ENCODE peak calls at places on chromosomes 4 and X, in nine cellular contexts. One of them, this sample, is unnamed.
A peak's percentile ranks its signal among the peaks of the same experiment; 100 is the strongest.

GRCh38 chr4:139552908-139553307 is 3.1 kb downstream of the SETD7 start:
- DNase-seq in A549: no peak
- DNase-seq in T-helper 17 cell: no peak
- DNase-seq in activated B cell treated with CpG ODN at 0.5 μM for 24 hours: no peak
- DNase-seq in ACHN: no peak
- DNase-seq in cardiac muscle cell: no peak
- DNase-seq in mesothelial cell of epicardium: no peak
- DNase-seq in DMS153: no peak
- DNase-seq in CD4-positive, alpha-beta T cell: no peak
- DNase-seq in this sample: no peak

GRCh38 chr4:112120021-112120420 is 25.2 kb upstream of the FAM241A start:
- DNase-seq in A549: no peak
- DNase-seq in T-helper 17 cell: no peak
- DNase-seq in activated B cell treated with CpG ODN at 0.5 μM for 24 hours: no peak
- DNase-seq in ACHN: no peak
- DNase-seq in cardiac muscle cell: no peak
- DNase-seq in mesothelial cell of epicardium: no peak
- DNase-seq in DMS153: no peak
- DNase-seq in CD4-positive, alpha-beta T cell: no peak
- DNase-seq in this sample: no peak

GRCh38 chr4:77695769-77696168 is 90.1 kb downstream of the CXCL13 start:
- DNase-seq in A549: peak; percentile 50
- DNase-seq in T-helper 17 cell: no peak
- DNase-seq in activated B cell treated with CpG ODN at 0.5 μM for 24 hours: no peak
- DNase-seq in ACHN: peak; percentile 91
- DNase-seq in cardiac muscle cell: peak; percentile 95
- DNase-seq in mesothelial cell of epicardium: no peak
- DNase-seq in DMS153: no peak
- DNase-seq in CD4-positive, alpha-beta T cell: no peak
- DNase-seq in this sample: no peak

GRCh38 chrX:346034-346813 is 27.6 kb upstream of the GTPBP6 start:
- DNase-seq in A549: no peak
- DNase-seq in T-helper 17 cell: no peak
- DNase-seq in activated B cell treated with CpG ODN at 0.5 μM for 24 hours: no peak
- DNase-seq in ACHN: no peak
- DNase-seq in cardiac muscle cell: no peak
- DNase-seq in mesothelial cell of epicardium: no peak
- DNase-seq in DMS153: no peak
- DNase-seq in CD4-positive, alpha-beta T cell: no peak
- DNase-seq in this sample: peak; percentile 63

GRCh38 chr4:55033296-55033695 is 92.1 kb downstream of the KDR start:
- DNase-seq in A549: no peak
- DNase-seq in T-helper 17 cell: no peak
- DNase-seq in activated B cell treated with CpG ODN at 0.5 μM for 24 hours: no peak
- DNase-seq in ACHN: no peak
- DNase-seq in cardiac muscle cell: no peak
- DNase-seq in mesothelial cell of epicardium: no peak
- DNase-seq in DMS153: no peak
- DNase-seq in CD4-positive, alpha-beta T cell: no peak
- DNase-seq in this sample: no peak

GRCh38 chr4:8356856-8357255 is 83.7 kb downstream of the ACOX3 start:
- DNase-seq in A549: no peak
- DNase-seq in T-helper 17 cell: no peak
- DNase-seq in activated B cell treated with CpG ODN at 0.5 μM for 24 hours: no peak
- DNase-seq in ACHN: no peak
- DNase-seq in cardiac muscle cell: no peak
- DNase-seq in mesothelial cell of epicardium: no peak
- DNase-seq in DMS153: no peak
- DNase-seq in CD4-positive, alpha-beta T cell: no peak
- DNase-seq in this sample: no peak

GRCh38 chrX:63585936-63586335 is 199.1 kb downstream of the ARHGEF9 start:
- DNase-seq in A549: no peak
- DNase-seq in T-helper 17 cell: no peak
- DNase-seq in activated B cell treated with CpG ODN at 0.5 μM for 24 hours: no peak
- DNase-seq in ACHN: no peak
- DNase-seq in cardiac muscle cell: no peak
- DNase-seq in mesothelial cell of epicardium: no peak
- DNase-seq in DMS153: no peak
- DNase-seq in CD4-positive, alpha-beta T cell: no peak
- DNase-seq in this sample: no peak

GRCh38 chr4:95672811-95673210 is 124.0 kb upstream of the UNC5C start:
- DNase-seq in A549: no peak
- DNase-seq in T-helper 17 cell: no peak
- DNase-seq in activated B cell treated with CpG ODN at 0.5 μM for 24 hours: no peak
- DNase-seq in ACHN: no peak
- DNase-seq in cardiac muscle cell: no peak
- DNase-seq in mesothelial cell of epicardium: no peak
- DNase-seq in DMS153: no peak
- DNase-seq in CD4-positive, alpha-beta T cell: no peak
- DNase-seq in this sample: no peak

GRCh38 chr4:69322055-69322454 is 41.8 kb downstream of the UGT2B28 start:
- DNase-seq in A549: no peak
- DNase-seq in T-helper 17 cell: no peak
- DNase-seq in activated B cell treated with CpG ODN at 0.5 μM for 24 hours: no peak
- DNase-seq in ACHN: no peak
- DNase-seq in cardiac muscle cell: peak; percentile 65
- DNase-seq in mesothelial cell of epicardium: no peak
- DNase-seq in DMS153: peak; percentile 45
- DNase-seq in CD4-positive, alpha-beta T cell: no peak
- DNase-seq in this sample: no peak

GRCh38 chr4:41129128-41129754 is 85.1 kb downstream of the APBB2 start:
- DNase-seq in A549: no peak
- DNase-seq in T-helper 17 cell: no peak
- DNase-seq in activated B cell treated with CpG ODN at 0.5 μM for 24 hours: no peak
- DNase-seq in ACHN: no peak
- DNase-seq in cardiac muscle cell: no peak
- DNase-seq in mesothelial cell of epicardium: no peak
- DNase-seq in DMS153: no peak
- DNase-seq in CD4-positive, alpha-beta T cell: no peak
- DNase-seq in this sample: no peak

GRCh38 chr4:54495091-54495490 is 162.7 kb upstream of the KIT start:
- DNase-seq in A549: no peak
- DNase-seq in T-helper 17 cell: no peak
- DNase-seq in activated B cell treated with CpG ODN at 0.5 μM for 24 hours: no peak
- DNase-seq in ACHN: no peak
- DNase-seq in cardiac muscle cell: no peak
- DNase-seq in mesothelial cell of epicardium: no peak
- DNase-seq in DMS153: no peak
- DNase-seq in CD4-positive, alpha-beta T cell: no peak
- DNase-seq in this sample: no peak

GRCh38 chr4:43132010-43132582 is 239.6 kb downstream of the GRXCR1 start:
- DNase-seq in A549: peak; percentile 2
- DNase-seq in T-helper 17 cell: no peak
- DNase-seq in activated B cell treated with CpG ODN at 0.5 μM for 24 hours: no peak
- DNase-seq in ACHN: peak; percentile 57
- DNase-seq in cardiac muscle cell: peak; percentile 79
- DNase-seq in mesothelial cell of epicardium: peak; percentile 79
- DNase-seq in DMS153: peak; percentile 42
- DNase-seq in CD4-positive, alpha-beta T cell: no peak
- DNase-seq in this sample: peak; percentile 72

GRCh38 chr4:184446132-184446531 is 28.2 kb downstream of the IRF2 start:
- DNase-seq in A549: no peak
- DNase-seq in T-helper 17 cell: no peak
- DNase-seq in activated B cell treated with CpG ODN at 0.5 μM for 24 hours: no peak
- DNase-seq in ACHN: no peak
- DNase-seq in cardiac muscle cell: no peak
- DNase-seq in mesothelial cell of epicardium: no peak
- DNase-seq in DMS153: peak; percentile 31
- DNase-seq in CD4-positive, alpha-beta T cell: no peak
- DNase-seq in this sample: no peak

GRCh38 chrX:119698835-119699234 is 5.9 kb upstream of the SEPTIN6 start:
- DNase-seq in A549: peak; percentile 70
- DNase-seq in T-helper 17 cell: no peak
- DNase-seq in activated B cell treated with CpG ODN at 0.5 μM for 24 hours: no peak
- DNase-seq in ACHN: peak; percentile 53
- DNase-seq in cardiac muscle cell: peak; percentile 79
- DNase-seq in mesothelial cell of epicardium: no peak
- DNase-seq in DMS153: peak; percentile 1
- DNase-seq in CD4-positive, alpha-beta T cell: no peak
- DNase-seq in this sample: no peak

GRCh38 chr4:25767877-25768475 is 94.8 kb downstream of the SEL1L3 start:
- DNase-seq in A549: peak; percentile 26
- DNase-seq in T-helper 17 cell: no peak
- DNase-seq in activated B cell treated with CpG ODN at 0.5 μM for 24 hours: no peak
- DNase-seq in ACHN: peak; percentile 68
- DNase-seq in cardiac muscle cell: peak; percentile 88
- DNase-seq in mesothelial cell of epicardium: peak; percentile 56
- DNase-seq in DMS153: peak; percentile 1
- DNase-seq in CD4-positive, alpha-beta T cell: no peak
- DNase-seq in this sample: no peak

GRCh38 chr4:111836601-111837000 is 308.7 kb upstream of the FAM241A start:
- DNase-seq in A549: no peak
- DNase-seq in T-helper 17 cell: no peak
- DNase-seq in activated B cell treated with CpG ODN at 0.5 μM for 24 hours: no peak
- DNase-seq in ACHN: no peak
- DNase-seq in cardiac muscle cell: no peak
- DNase-seq in mesothelial cell of epicardium: no peak
- DNase-seq in DMS153: no peak
- DNase-seq in CD4-positive, alpha-beta T cell: no peak
- DNase-seq in this sample: no peak

GRCh38 chr4:74370912-74371311 is 6.0 kb downstream of the EREG start:
- DNase-seq in A549: peak; percentile 20
- DNase-seq in T-helper 17 cell: no peak
- DNase-seq in activated B cell treated with CpG ODN at 0.5 μM for 24 hours: no peak
- DNase-seq in ACHN: peak; percentile 77
- DNase-seq in cardiac muscle cell: peak; percentile 81
- DNase-seq in mesothelial cell of epicardium: no peak
- DNase-seq in DMS153: no peak
- DNase-seq in CD4-positive, alpha-beta T cell: no peak
- DNase-seq in this sample: no peak

GRCh38 chrX:126165721-126166401 is at the start of gene DCAF12L2:
- DNase-seq in A549: peak; percentile 0
- DNase-seq in T-helper 17 cell: no peak
- DNase-seq in activated B cell treated with CpG ODN at 0.5 μM for 24 hours: no peak
- DNase-seq in ACHN: no peak
- DNase-seq in cardiac muscle cell: peak; percentile 0
- DNase-seq in mesothelial cell of epicardium: no peak
- DNase-seq in DMS153: no peak
- DNase-seq in CD4-positive, alpha-beta T cell: no peak
- DNase-seq in this sample: no peak

GRCh38 chr4:89152972-89153371 is 41.6 kb downstream of the TIGD2 start:
- DNase-seq in A549: no peak
- DNase-seq in T-helper 17 cell: no peak
- DNase-seq in activated B cell treated with CpG ODN at 0.5 μM for 24 hours: no peak
- DNase-seq in ACHN: no peak
- DNase-seq in cardiac muscle cell: no peak
- DNase-seq in mesothelial cell of epicardium: no peak
- DNase-seq in DMS153: no peak
- DNase-seq in CD4-positive, alpha-beta T cell: no peak
- DNase-seq in this sample: no peak

GRCh38 chrX:39309018-39309620 is 507.9 kb downstream of the MID1IP1 start:
- DNase-seq in A549: no peak
- DNase-seq in T-helper 17 cell: no peak
- DNase-seq in activated B cell treated with CpG ODN at 0.5 μM for 24 hours: no peak
- DNase-seq in ACHN: no peak
- DNase-seq in cardiac muscle cell: peak; percentile 63
- DNase-seq in mesothelial cell of epicardium: no peak
- DNase-seq in DMS153: peak; percentile 62
- DNase-seq in CD4-positive, alpha-beta T cell: peak; percentile 35
- DNase-seq in this sample: no peak

GRCh38 chr4:15714616-15715015 is 11.8 kb downstream of the BST1 start:
- DNase-seq in A549: no peak
- DNase-seq in T-helper 17 cell: no peak
- DNase-seq in activated B cell treated with CpG ODN at 0.5 μM for 24 hours: no peak
- DNase-seq in ACHN: peak; percentile 72
- DNase-seq in cardiac muscle cell: peak; percentile 65
- DNase-seq in mesothelial cell of epicardium: no peak
- DNase-seq in DMS153: no peak
- DNase-seq in CD4-positive, alpha-beta T cell: no peak
- DNase-seq in this sample: no peak

GRCh38 chrX:84956304-84956703 is 47.4 kb upstream of the APOOL start:
- DNase-seq in A549: no peak
- DNase-seq in T-helper 17 cell: no peak
- DNase-seq in activated B cell treated with CpG ODN at 0.5 μM for 24 hours: no peak
- DNase-seq in ACHN: no peak
- DNase-seq in cardiac muscle cell: no peak
- DNase-seq in mesothelial cell of epicardium: no peak
- DNase-seq in DMS153: no peak
- DNase-seq in CD4-positive, alpha-beta T cell: no peak
- DNase-seq in this sample: no peak

GRCh38 chr4:185374573-185374972 is 21.2 kb downstream of the LRP2BP start:
- DNase-seq in A549: no peak
- DNase-seq in T-helper 17 cell: no peak
- DNase-seq in activated B cell treated with CpG ODN at 0.5 μM for 24 hours: no peak
- DNase-seq in ACHN: no peak
- DNase-seq in cardiac muscle cell: no peak
- DNase-seq in mesothelial cell of epicardium: no peak
- DNase-seq in DMS153: no peak
- DNase-seq in CD4-positive, alpha-beta T cell: no peak
- DNase-seq in this sample: no peak

GRCh38 chr4:5532100-5532499 is 176.3 kb downstream of the EVC2 start:
- DNase-seq in A549: no peak
- DNase-seq in T-helper 17 cell: no peak
- DNase-seq in activated B cell treated with CpG ODN at 0.5 μM for 24 hours: no peak
- DNase-seq in ACHN: no peak
- DNase-seq in cardiac muscle cell: no peak
- DNase-seq in mesothelial cell of epicardium: no peak
- DNase-seq in DMS153: no peak
- DNase-seq in CD4-positive, alpha-beta T cell: no peak
- DNase-seq in this sample: no peak

GRCh38 chr4:85005865-85006377 is 39.4 kb upstream of the WDFY3 start:
- DNase-seq in A549: no peak
- DNase-seq in T-helper 17 cell: no peak
- DNase-seq in activated B cell treated with CpG ODN at 0.5 μM for 24 hours: no peak
- DNase-seq in ACHN: peak; percentile 58
- DNase-seq in cardiac muscle cell: peak; percentile 90
- DNase-seq in mesothelial cell of epicardium: no peak
- DNase-seq in DMS153: no peak
- DNase-seq in CD4-positive, alpha-beta T cell: no peak
- DNase-seq in this sample: no peak

GRCh38 chrX:100872161-100872560 is 2.0 kb downstream of the NOX1 start:
- DNase-seq in A549: no peak
- DNase-seq in T-helper 17 cell: no peak
- DNase-seq in activated B cell treated with CpG ODN at 0.5 μM for 24 hours: no peak
- DNase-seq in ACHN: no peak
- DNase-seq in cardiac muscle cell: peak; percentile 40
- DNase-seq in mesothelial cell of epicardium: no peak
- DNase-seq in DMS153: no peak
- DNase-seq in CD4-positive, alpha-beta T cell: no peak
- DNase-seq in this sample: no peak

GRCh38 chrX:15939737-15940136 is 85.1 kb upstream of the AP1S2 start:
- DNase-seq in A549: no peak
- DNase-seq in T-helper 17 cell: no peak
- DNase-seq in activated B cell treated with CpG ODN at 0.5 μM for 24 hours: no peak
- DNase-seq in ACHN: no peak
- DNase-seq in cardiac muscle cell: no peak
- DNase-seq in mesothelial cell of epicardium: no peak
- DNase-seq in DMS153: no peak
- DNase-seq in CD4-positive, alpha-beta T cell: no peak
- DNase-seq in this sample: no peak

GRCh38 chr4:80412322-80412721 is 76.8 kb downstream of the CFAP299 start:
- DNase-seq in A549: no peak
- DNase-seq in T-helper 17 cell: no peak
- DNase-seq in activated B cell treated with CpG ODN at 0.5 μM for 24 hours: no peak
- DNase-seq in ACHN: no peak
- DNase-seq in cardiac muscle cell: no peak
- DNase-seq in mesothelial cell of epicardium: no peak
- DNase-seq in DMS153: no peak
- DNase-seq in CD4-positive, alpha-beta T cell: no peak
- DNase-seq in this sample: no peak

GRCh38 chr4:9979101-9979815 is 42.0 kb downstream of the SLC2A9 start:
- DNase-seq in A549: no peak
- DNase-seq in T-helper 17 cell: no peak
- DNase-seq in activated B cell treated with CpG ODN at 0.5 μM for 24 hours: no peak
- DNase-seq in ACHN: no peak
- DNase-seq in cardiac muscle cell: no peak
- DNase-seq in mesothelial cell of epicardium: no peak
- DNase-seq in DMS153: no peak
- DNase-seq in CD4-positive, alpha-beta T cell: no peak
- DNase-seq in this sample: no peak

GRCh38 chrX:22467571-22467970 is 194.9 kb downstream of the CBLL2 start:
- DNase-seq in A549: no peak
- DNase-seq in T-helper 17 cell: no peak
- DNase-seq in activated B cell treated with CpG ODN at 0.5 μM for 24 hours: no peak
- DNase-seq in ACHN: no peak
- DNase-seq in cardiac muscle cell: no peak
- DNase-seq in mesothelial cell of epicardium: no peak
- DNase-seq in DMS153: no peak
- DNase-seq in CD4-positive, alpha-beta T cell: no peak
- DNase-seq in this sample: no peak

GRCh38 chrX:47991263-47992092 is 12.3 kb downstream of the ZNF182 start:
- DNase-seq in A549: no peak
- DNase-seq in T-helper 17 cell: no peak
- DNase-seq in activated B cell treated with CpG ODN at 0.5 μM for 24 hours: no peak
- DNase-seq in ACHN: no peak
- DNase-seq in cardiac muscle cell: peak; percentile 67
- DNase-seq in mesothelial cell of epicardium: no peak
- DNase-seq in DMS153: no peak
- DNase-seq in CD4-positive, alpha-beta T cell: no peak
- DNase-seq in this sample: no peak